ENCODE peak calls at places on chromosomes 4 and X, in ten cellular contexts. D is IMR-90, T is brain microvascular endothelial cell, H is astrocyte of the cerebellum, G is fibroblast of lung, P is pancreas, Y is astrocyte of the spinal cord, S is HCT116, Z is cardiac muscle cell, A is esophagus muscularis mucosa. V is an unnamed sample.

GRCh38 chr4:109072595-109072994 is 229.9 kb downstream of the COL25A1 start:
- DNase-seq in D (peak), T (peak), H (peak), G (peak), P (no peak), Y (peak), S (no peak), Z (no peak), A (no peak), V (no peak)

GRCh38 chr4:26030260-26030667 is 116.2 kb downstream of the SMIM20 start:
- DNase-seq in D (no peak), T (no peak), H (no peak), G (no peak), P (no peak), Y (no peak), S (no peak), Z (no peak), A (no peak), V (no peak)

GRCh38 chr4:77959566-77960338 is 97.1 kb downstream of the MRPL1 start:
- DNase-seq in D (peak), T (peak), H (peak), G (peak), P (no peak), Y (peak), S (peak), Z (peak), A (no peak), V (no peak)

GRCh38 chrX:13888284-13888683 is 71.4 kb upstream of the GPM6B start:
- DNase-seq in D (no peak), T (peak), H (no peak), G (no peak), P (no peak), Y (no peak), S (no peak), Z (no peak), A (no peak), V (no peak)

GRCh38 chrX:65493431-65493830 is 41.2 kb downstream of the LAS1L start:
- DNase-seq in D (no peak), T (no peak), H (no peak), G (no peak), P (no peak), Y (no peak), S (no peak), Z (no peak), A (no peak), V (no peak)

GRCh38 chrX:49701948-49702347 is 6.2 kb upstream of the PAGE1 start:
- DNase-seq in D (no peak), T (no peak), H (no peak), G (no peak), P (no peak), Y (no peak), S (no peak), Z (no peak), A (no peak), V (no peak)

GRCh38 chr4:17687237-17687857 is 72.9 kb downstream of the MED28 start:
- DNase-seq in D (no peak), T (no peak), H (no peak), G (peak), P (no peak), Y (peak), S (no peak), Z (no peak), A (peak), V (no peak)

GRCh38 chr4:116561717-116562116 is 523.7 kb downstream of the TRAM1L1 start:
- DNase-seq in D (no peak), T (no peak), H (no peak), G (no peak), P (no peak), Y (no peak), S (no peak), Z (no peak), A (no peak), V (no peak)

GRCh38 chrX:23127586-23127985 is 127.8 kb downstream of the DDX53 start:
- DNase-seq in D (no peak), T (no peak), H (no peak), G (no peak), P (no peak), Y (no peak), S (no peak), Z (no peak), A (no peak), V (no peak)

GRCh38 chrX:154607370-154607769 is 11.7 kb downstream of the CTAG1B start:
- DNase-seq in D (no peak), T (no peak), H (no peak), G (no peak), P (no peak), Y (no peak), S (no peak), Z (no peak), A (no peak), V (no peak)

GRCh38 chr4:5887011-5887360 is 5.9 kb downstream of the CRMP1 start:
- DNase-seq in D (no peak), T (no peak), H (no peak), G (no peak), P (no peak), Y (no peak), S (no peak), Z (no peak), A (no peak), V (no peak)

GRCh38 chrX:97527725-97528124 is 644.0 kb downstream of the RPA4 start:
- DNase-seq in D (no peak), T (no peak), H (no peak), G (no peak), P (no peak), Y (no peak), S (no peak), Z (no peak), A (no peak), V (no peak)

GRCh38 chr4:22389240-22389871 is 126.5 kb downstream of the ADGRA3 start:
- DNase-seq in D (peak), T (peak), H (peak), G (peak), P (peak), Y (peak), S (peak), Z (peak), A (no peak), V (peak)

GRCh38 chrX:2710041-2710471 is 19.0 kb downstream of the CD99 start:
- DNase-seq in D (peak), T (peak), H (no peak), G (peak), P (no peak), Y (peak), S (peak), Z (no peak), A (no peak), V (peak)

GRCh38 chrX:17655232-17656034 is 81.9 kb upstream of the SCML1 start:
- DNase-seq in D (peak), T (no peak), H (no peak), G (peak), P (no peak), Y (peak), S (no peak), Z (peak), A (no peak), V (no peak)

GRCh38 chr4:3414421-3415279 is 27.1 kb upstream of the HGFAC start:
- DNase-seq in D (no peak), T (no peak), H (no peak), G (no peak), P (no peak), Y (no peak), S (no peak), Z (no peak), A (no peak), V (no peak)

GRCh38 chr4:86918539-86919072 is 16.2 kb upstream of the AFF1 start:
- DNase-seq in D (peak), T (peak), H (no peak), G (peak), P (no peak), Y (peak), S (no peak), Z (no peak), A (no peak), V (no peak)

GRCh38 chrX:40267334-40268118 is 169.8 kb upstream of the BCOR start:
- DNase-seq in D (no peak), T (no peak), H (no peak), G (no peak), P (no peak), Y (no peak), S (no peak), Z (no peak), A (no peak), V (no peak)

GRCh38 chr4:867526-868250 is 41.8 kb upstream of the CPLX1 start:
- DNase-seq in D (no peak), T (no peak), H (no peak), G (no peak), P (no peak), Y (no peak), S (no peak), Z (no peak), A (no peak), V (no peak)

GRCh38 chr4:113591982-113592381 is 169.6 kb downstream of the CAMK2D start:
- DNase-seq in D (peak), T (no peak), H (peak), G (peak), P (no peak), Y (peak), S (no peak), Z (no peak), A (no peak), V (no peak)

GRCh38 chrX:106698693-106699092 is 27.8 kb upstream of the RNF128 start:
- DNase-seq in D (peak), T (peak), H (peak), G (peak), P (no peak), Y (peak), S (no peak), Z (no peak), A (no peak), V (no peak)

GRCh38 chrX:107273795-107274194 is 67.4 kb downstream of the DNAAF6 start:
- DNase-seq in D (no peak), T (no peak), H (no peak), G (no peak), P (no peak), Y (no peak), S (no peak), Z (no peak), A (no peak), V (no peak)

GRCh38 chrX:124605518-124605917 is 259.2 kb downstream of the SH2D1A start:
- DNase-seq in D (no peak), T (no peak), H (no peak), G (no peak), P (no peak), Y (no peak), S (no peak), Z (no peak), A (no peak), V (no peak)

GRCh38 chrX:20144491-20144890 is 2.9 kb upstream of the EIF1AX start:
- DNase-seq in D (peak), T (peak), H (no peak), G (peak), P (no peak), Y (peak), S (no peak), Z (no peak), A (no peak), V (no peak)

GRCh38 chr4:153115322-153116100 is 88.7 kb upstream of the TRIM2 start:
- DNase-seq in D (peak), T (peak), H (no peak), G (peak), P (no peak), Y (peak), S (peak), Z (no peak), A (no peak), V (peak)

GRCh38 chr4:158884280-158884679 is 115.5 kb downstream of the FNIP2 start:
- DNase-seq in D (no peak), T (no peak), H (no peak), G (peak), P (no peak), Y (peak), S (no peak), Z (no peak), A (no peak), V (no peak)

GRCh38 chr4:106032851-106033286 is 137.6 kb downstream of the NPNT start:
- DNase-seq in D (no peak), T (peak), H (no peak), G (peak), P (no peak), Y (peak), S (no peak), Z (no peak), A (no peak), V (no peak)

GRCh38 chrX:80216086-80216485 is 201.5 kb downstream of the TBX22 start:
- DNase-seq in D (no peak), T (peak), H (no peak), G (no peak), P (no peak), Y (no peak), S (no peak), Z (no peak), A (no peak), V (no peak)

GRCh38 chrX:41559662-41560061 is 112.5 kb downstream of the NYX start:
- DNase-seq in D (peak), T (peak), H (peak), G (peak), P (no peak), Y (peak), S (no peak), Z (no peak), A (no peak), V (no peak)

GRCh38 chr4:99504804-99505502 is 5.9 kb upstream of the C4orf17 start:
- DNase-seq in D (no peak), T (no peak), H (no peak), G (no peak), P (no peak), Y (no peak), S (no peak), Z (no peak), A (no peak), V (no peak)

GRCh38 chr4:161629694-161630441 is 533.9 kb downstream of the FSTL5 start:
- DNase-seq in D (no peak), T (no peak), H (no peak), G (peak), P (no peak), Y (peak), S (no peak), Z (no peak), A (no peak), V (no peak)

GRCh38 chrX:38754102-38754790 is 47.0 kb upstream of the MID1IP1 start:
- DNase-seq in D (peak), T (peak), H (peak), G (peak), P (peak), Y (peak), S (peak), Z (peak), A (no peak), V (no peak)

GRCh38 chr4:40321671-40322131 is 13.4 kb upstream of the CHRNA9 start:
- DNase-seq in D (peak), T (peak), H (no peak), G (peak), P (no peak), Y (peak), S (no peak), Z (no peak), A (no peak), V (no peak)

GRCh38 chr4:70706516-70706915 is 15.2 kb upstream of the RUFY3 start:
- DNase-seq in D (peak), T (no peak), H (no peak), G (peak), P (no peak), Y (no peak), S (no peak), Z (no peak), A (no peak), V (no peak)

GRCh38 chrX:131725001-131725654 is 181.3 kb downstream of the OR13H1 start:
- DNase-seq in D (no peak), T (no peak), H (no peak), G (no peak), P (no peak), Y (no peak), S (no peak), Z (no peak), A (no peak), V (no peak)

GRCh38 chr4:141560056-141560455 is 76.3 kb upstream of the IL15 start:
- DNase-seq in D (peak), T (no peak), H (no peak), G (no peak), P (no peak), Y (no peak), S (no peak), Z (no peak), A (no peak), V (no peak)

GRCh38 chrX:38847206-38847902 is 46.1 kb downstream of the MID1IP1 start:
- DNase-seq in D (no peak), T (no peak), H (no peak), G (no peak), P (no peak), Y (no peak), S (no peak), Z (no peak), A (no peak), V (no peak)

GRCh38 chrX:118062048-118062789 is 54.4 kb downstream of the KLHL13 start:
- DNase-seq in D (no peak), T (no peak), H (no peak), G (no peak), P (no peak), Y (no peak), S (no peak), Z (no peak), A (no peak), V (no peak)

GRCh38 chr4:89837385-89837995 is 529 bp upstream of the SNCA start:
- DNase-seq in D (peak), T (peak), H (no peak), G (peak), P (no peak), Y (peak), S (no peak), Z (peak), A (no peak), V (no peak)

GRCh38 chr4:89836031-89836777 is 757 bp downstream of the SNCA start:
- DNase-seq in D (no peak), T (no peak), H (no peak), G (no peak), P (no peak), Y (no peak), S (no peak), Z (peak), A (no peak), V (no peak)

GRCh38 chr4:89838005-89838404 is 1.0 kb upstream of the SNCA start:
- DNase-seq in D (no peak), T (no peak), H (no peak), G (peak), P (no peak), Y (peak), S (no peak), Z (peak), A (no peak), V (no peak)

GRCh38 chr4:89835413-89835812 is 1.5 kb downstream of the SNCA start:
- DNase-seq in D (no peak), T (no peak), H (no peak), G (no peak), P (no peak), Y (no peak), S (no peak), Z (no peak), A (no peak), V (no peak)

GRCh38 chr4:89836897-89837384 is at the start of gene SNCA:
- DNase-seq in D (peak), T (peak), H (no peak), G (peak), P (peak), Y (peak), S (no peak), Z (peak), A (no peak), V (peak)
- TF ChIP-seq CTCF in D (no peak), T (no peak), H (no peak), G (no peak), P (no peak), Y (no peak), S (no peak), Z (no peak), A (no peak), V (no peak)

DNA sequence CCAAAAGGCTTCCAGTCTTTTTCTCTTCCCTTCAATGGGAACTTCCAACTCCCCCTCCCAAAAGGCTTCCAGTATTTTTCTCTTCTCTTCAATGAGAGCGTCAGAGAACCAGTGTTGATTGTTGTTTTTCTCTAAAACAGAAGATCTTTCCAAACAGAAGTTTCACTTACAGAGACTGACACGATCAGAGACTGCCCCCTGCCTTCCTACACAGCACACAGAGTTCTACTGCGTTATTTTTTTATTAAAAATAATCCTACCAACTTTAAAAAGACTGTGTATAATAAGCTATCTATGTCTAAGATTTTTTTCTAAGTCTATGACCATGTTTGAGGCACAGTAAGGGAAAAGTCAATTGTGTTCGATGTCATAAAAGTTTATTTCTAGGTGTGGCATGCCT is 3.5 kb upstream of the HTR2C start:
- DNase-seq in D (no peak), T (no peak), H (no peak), G (no peak), P (no peak), Y (no peak), S (no peak), Z (peak), A (no peak), V (no peak)
- TF ChIP-seq CTCF in D (no peak), T (no peak), H (peak), G (no peak), P (no peak), Y (peak), S (peak), Z (no peak), A (no peak), V (no peak)

GRCh38 chrX:149512225-149512885 is 7.2 kb upstream of the IDS start:
- DNase-seq in D (peak), T (peak), H (no peak), G (peak), P (peak), Y (peak), S (no peak), Z (peak), A (no peak), V (peak)
- TF ChIP-seq CTCF in D (peak), T (peak), H (peak), G (peak), P (peak), Y (peak), S (peak), Z (peak), A (peak), V (peak)

GRCh38 chrX:119222932-119223331 is 13.2 kb upstream of the PGRMC1 start:
- DNase-seq in D (no peak), T (no peak), H (no peak), G (no peak), P (no peak), Y (no peak), S (no peak), Z (no peak), A (no peak), V (no peak)

GRCh38 chrX:119223784-119224183 is 12.3 kb upstream of the PGRMC1 start:
- DNase-seq in D (no peak), T (no peak), H (no peak), G (no peak), P (no peak), Y (no peak), S (no peak), Z (no peak), A (no peak), V (no peak)

GRCh38 chrX:119218198-119218597 is 17.9 kb upstream of the PGRMC1 start:
- DNase-seq in D (peak), T (no peak), H (no peak), G (no peak), P (no peak), Y (no peak), S (no peak), Z (peak), A (no peak), V (no peak)
- TF ChIP-seq CTCF in D (peak), T (no peak), H (peak), G (peak), P (no peak), Y (peak), S (peak), Z (peak), A (peak), V (peak)

DNA sequence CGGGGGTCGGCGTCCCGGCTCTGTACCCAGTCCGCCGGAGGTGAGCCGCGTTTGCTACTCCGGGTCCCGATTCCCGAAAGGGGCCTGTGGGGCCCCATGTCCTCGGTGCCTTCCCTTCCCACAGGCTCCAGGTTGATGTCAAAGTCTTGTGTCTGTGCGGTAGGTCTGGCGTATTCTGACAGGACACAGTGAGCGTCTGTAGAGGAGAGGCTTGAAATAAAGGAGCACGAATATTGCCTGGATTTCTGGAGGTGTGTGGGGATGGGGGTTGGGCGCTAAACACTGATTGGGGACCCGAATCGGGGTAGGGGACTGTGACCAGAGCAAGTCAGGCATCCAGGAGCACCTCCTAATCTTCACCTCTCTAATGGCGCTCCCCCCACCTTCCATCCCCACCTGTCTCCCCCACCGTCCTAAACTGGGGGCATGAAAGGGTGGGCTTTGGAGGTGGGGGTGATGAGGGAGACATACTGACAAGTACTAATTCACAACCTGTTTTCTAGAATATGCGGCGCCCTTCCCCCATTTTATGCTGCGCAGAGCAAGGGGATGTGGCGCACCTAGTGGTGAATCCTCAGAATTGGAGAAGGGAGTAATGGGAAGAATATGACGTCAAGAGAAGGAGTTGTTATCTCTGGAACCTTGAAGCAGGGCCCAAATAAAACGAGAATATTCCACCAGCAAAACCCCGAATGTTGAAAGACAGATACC is 874 bp downstream of the GPRASP2 start:
- DNase-seq in D (peak), T (peak), H (peak), G (peak), P (peak), Y (peak), S (no peak), Z (peak), A (no peak), V (peak)
- TF ChIP-seq CTCF in D (peak), T (peak), H (peak), G (peak), P (peak), Y (peak), S (peak), Z (peak), A (peak), V (peak)

GRCh38 chr4:185651851-185652250 is 116.5 kb upstream of the PDLIM3 start:
- DNase-seq in D (no peak), T (no peak), H (no peak), G (no peak), P (no peak), Y (no peak), S (no peak), Z (no peak), A (no peak), V (no peak)
- TF ChIP-seq CTCF in D (no peak), T (no peak), H (no peak), G (no peak), P (no peak), Y (no peak), S (no peak), Z (no peak), A (no peak), V (no peak)

GRCh38 chr4:130703211-130703920 is 1607.4 kb downstream of the C4orf33 start:
- DNase-seq in D (no peak), T (no peak), H (no peak), G (no peak), P (no peak), Y (no peak), S (no peak), Z (no peak), A (no peak), V (no peak)

GRCh38 chr4:130705023-130705422 is 1609.1 kb downstream of the C4orf33 start:
- DNase-seq in D (no peak), T (no peak), H (no peak), G (no peak), P (no peak), Y (no peak), S (no peak), Z (no peak), A (no peak), V (no peak)
- TF ChIP-seq CTCF in D (no peak), T (no peak), H (no peak), G (no peak), P (no peak), Y (no peak), S (no peak), Z (no peak), A (no peak), V (no peak)